ENCODE peak calls at places on chromosomes 12 and 14, in ten cellular contexts. C is NCI-H1436; I is neural crest cell; U is astrocyte of the spinal cord; R is type B pancreatic cell; T is HFF-Myc; Z is HS-27A; P is T-helper 1 cell; N is activated naive CD8-positive, alpha-beta T cell treated with anti-CD3 and anti-CD28 coated beads, Interleukin-2, amount 50 U/mL, for 16 hours; K is cardiac muscle cell. F is an unnamed sample.
A peak's percentile ranks its signal among the peaks of the same experiment; 100 is the strongest.

GRCh38 chr12:54162741-54163140 is 26.0 kb downstream of the SMUG1 start:
- DNase-seq in C (peak; percentile 50), I (no peak), U (no peak), R (no peak), T (no peak), Z (no peak), P (no peak), N (no peak), K (no peak), F (no peak)

GRCh38 chr14:36227802-36228201 is 51.3 kb upstream of the PTCSC3 start:
- DNase-seq in C (no peak), I (no peak), U (peak; percentile 35), R (no peak), T (no peak), Z (peak; percentile 66), P (no peak), N (no peak), K (no peak), F (no peak)

GRCh38 chr14:105980224-105980623 is 453.8 kb downstream of the TMEM121 start:
- DNase-seq in C (no peak), I (no peak), U (no peak), R (no peak), T (no peak), Z (no peak), P (no peak), N (no peak), K (no peak), F (no peak)

GRCh38 chr12:124053855-124054254 is 80.8 kb downstream of the ZNF664 start:
- DNase-seq in C (no peak), I (peak; percentile 41), U (peak; percentile 74), R (no peak), T (peak; percentile 24), Z (no peak), P (no peak), N (no peak), K (peak; percentile 89), F (peak; percentile 33)

GRCh38 chr12:1605129-1606020 is 11.0 kb upstream of the FBXL14 start:
- DNase-seq in C (peak; percentile 69), I (peak; percentile 57), U (peak; percentile 87), R (no peak), T (no peak), Z (peak; percentile 91), P (peak; percentile 52), N (no peak), K (peak; percentile 86), F (no peak)

GRCh38 chr14:70714055-70714550 is 72.4 kb downstream of the TTC9 start:
- DNase-seq in C (peak; percentile 68), I (peak; percentile 67), U (peak; percentile 66), R (no peak), T (peak; percentile 39), Z (peak; percentile 59), P (peak; percentile 40), N (peak; percentile 7), K (peak; percentile 73), F (no peak)

GRCh38 chr12:68340404-68341270 is 8.5 kb upstream of the MDM1 start:
- DNase-seq in C (no peak), I (no peak), U (no peak), R (no peak), T (no peak), Z (no peak), P (no peak), N (no peak), K (peak; percentile 28), F (no peak)

GRCh38 chr12:110780448-110780847 is 37.8 kb upstream of the PPP1CC start:
- DNase-seq in C (no peak), I (no peak), U (no peak), R (no peak), T (no peak), Z (no peak), P (peak; percentile 19), N (no peak), K (no peak), F (no peak)

GRCh38 chr14:73613046-73613383 is 698 bp downstream of the ACOT6 start:
- DNase-seq in C (no peak), I (no peak), U (no peak), R (no peak), T (no peak), Z (no peak), P (no peak), N (no peak), K (no peak), F (no peak)

GRCh38 chr14:52863339-52863700 is 71.9 kb upstream of the GNPNAT1 start:
- DNase-seq in C (no peak), I (no peak), U (no peak), R (no peak), T (no peak), Z (no peak), P (no peak), N (no peak), K (peak; percentile 65), F (no peak)

GRCh38 chr12:10974965-10975364 is 11.7 kb downstream of the TAS2R50 start:
- DNase-seq in C (no peak), I (no peak), U (no peak), R (no peak), T (no peak), Z (no peak), P (no peak), N (no peak), K (no peak), F (no peak)

GRCh38 chr12:13570005-13570694 is 373.6 kb downstream of the EMP1 start:
- DNase-seq in C (no peak), I (no peak), U (no peak), R (no peak), T (no peak), Z (no peak), P (no peak), N (no peak), K (peak; percentile 19), F (no peak)

GRCh38 chr14:21039585-21040369 is 2.4 kb upstream of the RNASE7 start:
- DNase-seq in C (no peak), I (no peak), U (peak; percentile 67), R (no peak), T (no peak), Z (no peak), P (peak; percentile 19), N (no peak), K (peak; percentile 86), F (no peak)

GRCh38 chr12:105899589-105899988 is 239.2 kb downstream of the NUAK1 start:
- DNase-seq in C (no peak), I (no peak), U (no peak), R (no peak), T (no peak), Z (no peak), P (no peak), N (no peak), K (peak; percentile 20), F (no peak)

GRCh38 chr14:70534904-70535303 is at the start of gene ADAM20:
- DNase-seq in C (no peak), I (no peak), U (no peak), R (no peak), T (no peak), Z (no peak), P (no peak), N (no peak), K (no peak), F (no peak)

F was measured in retinal pigment epithelial cell.